ENCODE peak calls at places on chromosomes 7 and 10, in eight cellular contexts. L is HCT116, R is PC-3, J is esophagus muscularis mucosa, V is ascending aorta, Z is uterus, S is RWPE1, K is upper lobe of right lung. H is an unnamed sample.

GRCh38 chr7:123043642-123044041 is 48.1 kb upstream of the TAS2R16 start:
- DNase-seq in L (no peak), R (no peak), J (no peak), V (no peak), Z (no peak), S (no peak), K (no peak), H (no peak)

GRCh38 chr7:25913574-25914224 is 238.3 kb upstream of the NFE2L3 start:
- DNase-seq in L (no peak), R (no peak), J (no peak), V (no peak), Z (no peak), S (no peak), K (no peak), H (no peak)

GRCh38 chr10:93514496-93514895 is 18.1 kb downstream of the CEP55 start:
- DNase-seq in L (no peak), R (no peak), J (no peak), V (no peak), Z (no peak), S (no peak), K (no peak), H (no peak)

GRCh38 chr10:120172371-120172770 is 279.8 kb downstream of the SEC23IP start:
- DNase-seq in L (no peak), R (peak), J (no peak), V (no peak), Z (no peak), S (no peak), K (no peak), H (no peak)

GRCh38 chr10:103969436-103969835 is 2.5 kb downstream of the SLK start:
- DNase-seq in L (no peak), R (no peak), J (no peak), V (no peak), Z (no peak), S (no peak), K (no peak), H (no peak)

GRCh38 chr10:33143160-33143728 is 185.2 kb upstream of the ITGB1 start:
- DNase-seq in L (no peak), R (peak), J (no peak), V (no peak), Z (no peak), S (peak), K (no peak), H (no peak)

GRCh38 chr10:9158675-9159074 is 1104.2 kb downstream of the GATA3 start:
- DNase-seq in L (no peak), R (peak), J (no peak), V (no peak), Z (no peak), S (peak), K (no peak), H (no peak)

GRCh38 chr7:118183254-118183585 is 744 bp upstream of the LSM8 start:
- DNase-seq in L (no peak), R (no peak), J (no peak), V (no peak), Z (no peak), S (no peak), K (no peak), H (no peak)

GRCh38 chr10:108601856-108602255 is 1321.5 kb downstream of the XPNPEP1 start:
- DNase-seq in L (no peak), R (peak), J (no peak), V (no peak), Z (no peak), S (no peak), K (no peak), H (no peak)

GRCh38 chr10:110279062-110279986 is 25.4 kb downstream of the SMNDC1 start:
- DNase-seq in L (peak), R (peak), J (no peak), V (no peak), Z (peak), S (peak), K (no peak), H (no peak)

DNA sequence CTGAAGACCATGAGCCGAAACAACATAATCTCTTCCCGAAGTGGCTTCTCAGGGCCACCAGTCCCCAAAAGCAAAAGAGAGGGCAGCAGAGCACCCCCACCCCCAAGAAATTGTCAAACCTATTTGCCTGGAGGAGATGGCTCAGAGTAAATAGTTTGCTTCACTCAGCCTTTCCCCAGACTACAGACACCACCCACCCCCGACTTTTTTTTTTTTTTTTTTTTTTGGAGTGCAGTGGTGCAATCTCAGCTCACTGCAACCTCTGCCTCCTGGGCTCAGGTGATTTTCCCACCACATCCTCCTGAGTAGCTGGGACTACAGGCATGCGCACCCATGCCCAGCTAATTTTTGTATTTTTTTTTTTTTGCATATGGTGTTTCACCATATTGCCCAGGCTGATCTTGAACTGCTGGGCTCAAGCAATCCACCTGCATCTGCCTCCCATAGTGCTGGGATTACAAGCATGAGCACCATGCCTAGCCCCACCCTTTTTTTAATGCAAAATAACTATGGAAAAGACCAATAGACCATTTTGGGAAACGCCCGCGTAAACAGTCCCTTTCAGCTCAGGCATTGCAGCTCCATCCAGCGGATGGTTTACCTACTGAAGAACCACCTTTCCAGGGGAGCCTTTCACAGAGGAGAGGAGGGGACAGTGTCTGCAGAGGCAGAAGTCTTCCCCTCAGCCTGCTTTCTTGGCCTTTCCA is 9.8 kb downstream of the ZMIZ1 start:
- DNase-seq in L (no peak), R (no peak), J (no peak), V (no peak), Z (no peak), S (no peak), K (no peak), H (no peak)
- H3K27ac ChIP-seq in L (peak), R (no peak), J (peak), V (peak), Z (peak), S (peak), K (peak), H (peak)

GRCh38 chr7:18572885-18573284 is 77.3 kb downstream of the HDAC9 start:
- DNase-seq in L (no peak), R (no peak), J (no peak), V (no peak), Z (no peak), S (no peak), K (no peak), H (no peak)

GRCh38 chr7:18566829-18567228 is 71.3 kb downstream of the HDAC9 start:
- DNase-seq in L (no peak), R (no peak), J (no peak), V (no peak), Z (no peak), S (no peak), K (no peak), H (no peak)

GRCh38 chr7:18573410-18574234 is 78.1 kb downstream of the HDAC9 start:
- DNase-seq in L (no peak), R (no peak), J (no peak), V (no peak), Z (no peak), S (no peak), K (no peak), H (no peak)

GRCh38 chr7:18570890-18571478 is 75.4 kb downstream of the HDAC9 start:
- DNase-seq in L (peak), R (peak), J (no peak), V (no peak), Z (no peak), S (peak), K (no peak), H (no peak)

GRCh38 chr7:18570441-18570840 is 74.9 kb downstream of the HDAC9 start:
- DNase-seq in L (no peak), R (no peak), J (no peak), V (no peak), Z (no peak), S (no peak), K (no peak), H (no peak)
- H3K27ac ChIP-seq in L (no peak), R (no peak), J (no peak), V (no peak), Z (no peak), S (no peak), K (no peak), H (no peak)

GRCh38 chr7:35758421-35758820 is 42.4 kb upstream of the SEPTIN7 start:
- DNase-seq in L (no peak), R (no peak), J (no peak), V (no peak), Z (no peak), S (no peak), K (no peak), H (no peak)
- H3K27ac ChIP-seq in L (no peak), R (no peak), J (no peak), V (no peak), Z (no peak), S (no peak), K (no peak), H (no peak)

GRCh38 chr7:27108390-27109127 is 6.1 kb upstream of the HOXA2 start:
- DNase-seq in L (no peak), R (peak), J (no peak), V (no peak), Z (no peak), S (no peak), K (no peak), H (peak)
- H3K27ac ChIP-seq in L (no peak), R (no peak), J (peak), V (peak), Z (peak), S (no peak), K (peak), H (peak)

GRCh38 chr7:106199024-106199423 is 85.8 kb downstream of the NAMPT start:
- DNase-seq in L (no peak), R (no peak), J (no peak), V (no peak), Z (no peak), S (no peak), K (no peak), H (no peak)
- H3K27ac ChIP-seq in L (no peak), R (no peak), J (no peak), V (peak), Z (no peak), S (no peak), K (no peak), H (no peak)

GRCh38 chr10:1107004-1107403 is 50.8 kb downstream of the WDR37 start:
- DNase-seq in L (no peak), R (no peak), J (no peak), V (no peak), Z (no peak), S (no peak), K (no peak), H (no peak)

GRCh38 chr10:1109795-1110673 is 53.8 kb downstream of the WDR37 start:
- DNase-seq in L (peak), R (peak), J (no peak), V (no peak), Z (peak), S (peak), K (no peak), H (no peak)

GRCh38 chr10:1107679-1108078 is 51.5 kb downstream of the WDR37 start:
- DNase-seq in L (no peak), R (peak), J (no peak), V (no peak), Z (no peak), S (no peak), K (no peak), H (no peak)

GRCh38 chr10:1114355-1115261 is 58.4 kb downstream of the WDR37 start:
- DNase-seq in L (no peak), R (no peak), J (no peak), V (no peak), Z (no peak), S (no peak), K (no peak), H (no peak)

GRCh38 chr10:1110674-1111119 is 54.5 kb downstream of the WDR37 start:
- DNase-seq in L (no peak), R (no peak), J (no peak), V (no peak), Z (no peak), S (peak), K (no peak), H (peak)
- H3K27ac ChIP-seq in L (peak), R (no peak), J (no peak), V (no peak), Z (no peak), S (peak), K (no peak), H (no peak)

H was measured in right cardiac atrium.